ENCODE peak calls at places on chromosomes 5 and 9, in six cellular contexts. One of them, this sample, is unnamed.

GRCh38 chr9:15873573-15874177 is 320.8 kb downstream of the CCDC171 start:
- DNase-seq in cardiac muscle cell: peak
- DNase-seq in left ventricle myocardium inferior: no peak
- DNase-seq in heart left ventricle: no peak
- DNase-seq in AG08395: peak
- DNase-seq in iPS-NIHi11: peak
- DNase-seq in this sample: no peak

GRCh38 chr9:116020801-116021200 is 132.8 kb upstream of the PAPPA start:
- DNase-seq in cardiac muscle cell: no peak
- DNase-seq in left ventricle myocardium inferior: no peak
- DNase-seq in heart left ventricle: no peak
- DNase-seq in AG08395: peak
- DNase-seq in iPS-NIHi11: no peak
- DNase-seq in this sample: no peak

GRCh38 chr5:143231426-143231825 is 172.1 kb downstream of the NR3C1 start:
- DNase-seq in cardiac muscle cell: no peak
- DNase-seq in left ventricle myocardium inferior: no peak
- DNase-seq in heart left ventricle: no peak
- DNase-seq in AG08395: peak
- DNase-seq in iPS-NIHi11: no peak
- DNase-seq in this sample: no peak

GRCh38 chr5:65066385-65066784 is 297.7 kb downstream of the CWC27 start:
- DNase-seq in cardiac muscle cell: no peak
- DNase-seq in left ventricle myocardium inferior: no peak
- DNase-seq in heart left ventricle: no peak
- DNase-seq in AG08395: no peak
- DNase-seq in iPS-NIHi11: no peak
- DNase-seq in this sample: no peak

GRCh38 chr5:81971086-81971693 is 633 bp upstream of the ATG10 start:
- DNase-seq in cardiac muscle cell: peak
- DNase-seq in left ventricle myocardium inferior: no peak
- DNase-seq in heart left ventricle: no peak
- DNase-seq in AG08395: peak
- DNase-seq in iPS-NIHi11: no peak
- DNase-seq in this sample: no peak

GRCh38 chr5:14445581-14446290 is 135.9 kb upstream of the OTULINL start:
- DNase-seq in cardiac muscle cell: peak
- DNase-seq in left ventricle myocardium inferior: no peak
- DNase-seq in heart left ventricle: peak
- DNase-seq in AG08395: peak
- DNase-seq in iPS-NIHi11: peak
- DNase-seq in this sample: no peak

GRCh38 chr9:119003882-119004617 is 365.2 kb downstream of the BRINP1 start:
- DNase-seq in cardiac muscle cell: no peak
- DNase-seq in left ventricle myocardium inferior: no peak
- DNase-seq in heart left ventricle: no peak
- DNase-seq in AG08395: peak
- DNase-seq in iPS-NIHi11: no peak
- DNase-seq in this sample: no peak

GRCh38 chr5:64947031-64947430 is 178.3 kb downstream of the CWC27 start:
- DNase-seq in cardiac muscle cell: peak
- DNase-seq in left ventricle myocardium inferior: no peak
- DNase-seq in heart left ventricle: no peak
- DNase-seq in AG08395: no peak
- DNase-seq in iPS-NIHi11: peak
- DNase-seq in this sample: no peak

GRCh38 chr9:76713371-76713770 is 50.9 kb upstream of the PCA3 start:
- DNase-seq in cardiac muscle cell: no peak
- DNase-seq in left ventricle myocardium inferior: no peak
- DNase-seq in heart left ventricle: no peak
- DNase-seq in AG08395: no peak
- DNase-seq in iPS-NIHi11: no peak
- DNase-seq in this sample: no peak

GRCh38 chr5:72070519-72070918 is 36.8 kb upstream of the MAP1B start:
- DNase-seq in cardiac muscle cell: no peak
- DNase-seq in left ventricle myocardium inferior: no peak
- DNase-seq in heart left ventricle: no peak
- DNase-seq in AG08395: no peak
- DNase-seq in iPS-NIHi11: peak
- DNase-seq in this sample: no peak

GRCh38 chr5:9034671-9035070 is 511.2 kb downstream of the SEMA5A start:
- DNase-seq in cardiac muscle cell: no peak
- DNase-seq in left ventricle myocardium inferior: no peak
- DNase-seq in heart left ventricle: no peak
- DNase-seq in AG08395: peak
- DNase-seq in iPS-NIHi11: no peak
- DNase-seq in this sample: no peak

GRCh38 chr9:96006961-96007360 is 131.5 kb downstream of the ERCC6L2 start:
- DNase-seq in cardiac muscle cell: no peak
- DNase-seq in left ventricle myocardium inferior: no peak
- DNase-seq in heart left ventricle: no peak
- DNase-seq in AG08395: peak
- DNase-seq in iPS-NIHi11: no peak
- DNase-seq in this sample: no peak

GRCh38 chr9:122464633-122465567 is 12.8 kb downstream of the OR1J1 start:
- DNase-seq in cardiac muscle cell: peak
- DNase-seq in left ventricle myocardium inferior: peak
- DNase-seq in heart left ventricle: peak
- DNase-seq in AG08395: peak
- DNase-seq in iPS-NIHi11: peak
- DNase-seq in this sample: peak

GRCh38 chr9:16266648-16267276 is 603.7 kb downstream of the BNC2 start:
- DNase-seq in cardiac muscle cell: no peak
- DNase-seq in left ventricle myocardium inferior: no peak
- DNase-seq in heart left ventricle: no peak
- DNase-seq in AG08395: no peak
- DNase-seq in iPS-NIHi11: peak
- DNase-seq in this sample: no peak

GRCh38 chr5:74237746-74238145 is 402.8 kb downstream of the ENC1 start:
- DNase-seq in cardiac muscle cell: no peak
- DNase-seq in left ventricle myocardium inferior: no peak
- DNase-seq in heart left ventricle: no peak
- DNase-seq in AG08395: no peak
- DNase-seq in iPS-NIHi11: no peak
- DNase-seq in this sample: no peak

GRCh38 chr5:136308396-136308795 is 56.9 kb downstream of the TRPC7 start:
- DNase-seq in cardiac muscle cell: peak
- DNase-seq in left ventricle myocardium inferior: no peak
- DNase-seq in heart left ventricle: no peak
- DNase-seq in AG08395: no peak
- DNase-seq in iPS-NIHi11: peak
- DNase-seq in this sample: no peak

GRCh38 chr9:21788752-21789151 is 13.7 kb upstream of the MTAP start:
- DNase-seq in cardiac muscle cell: peak
- DNase-seq in left ventricle myocardium inferior: no peak
- DNase-seq in heart left ventricle: no peak
- DNase-seq in AG08395: no peak
- DNase-seq in iPS-NIHi11: no peak
- DNase-seq in this sample: no peak

GRCh38 chr5:43152946-43153345 is 32.2 kb downstream of the ZNF131 start:
- DNase-seq in cardiac muscle cell: no peak
- DNase-seq in left ventricle myocardium inferior: no peak
- DNase-seq in heart left ventricle: no peak
- DNase-seq in AG08395: peak
- DNase-seq in iPS-NIHi11: no peak
- DNase-seq in this sample: no peak

GRCh38 chr5:60727032-60727431 is 27.1 kb upstream of the DEPDC1B start:
- DNase-seq in cardiac muscle cell: no peak
- DNase-seq in left ventricle myocardium inferior: no peak
- DNase-seq in heart left ventricle: no peak
- DNase-seq in AG08395: no peak
- DNase-seq in iPS-NIHi11: no peak
- DNase-seq in this sample: no peak

GRCh38 chr5:76084496-76085285 is 1.5 kb downstream of the SV2C start:
- DNase-seq in cardiac muscle cell: peak
- DNase-seq in left ventricle myocardium inferior: no peak
- DNase-seq in heart left ventricle: no peak
- DNase-seq in AG08395: no peak
- DNase-seq in iPS-NIHi11: peak
- DNase-seq in this sample: no peak

GRCh38 chr5:139670369-139671095 is 22.4 kb downstream of the CXXC5 start:
- DNase-seq in cardiac muscle cell: no peak
- DNase-seq in left ventricle myocardium inferior: no peak
- DNase-seq in heart left ventricle: peak
- DNase-seq in AG08395: no peak
- DNase-seq in iPS-NIHi11: no peak
- DNase-seq in this sample: peak

GRCh38 chr5:107294151-107294550 is 376.6 kb downstream of the EFNA5 start:
- DNase-seq in cardiac muscle cell: no peak
- DNase-seq in left ventricle myocardium inferior: no peak
- DNase-seq in heart left ventricle: no peak
- DNase-seq in AG08395: no peak
- DNase-seq in iPS-NIHi11: no peak
- DNase-seq in this sample: no peak

GRCh38 chr5:128825826-128826225 is 139.5 kb upstream of the SLC27A6 start:
- DNase-seq in cardiac muscle cell: no peak
- DNase-seq in left ventricle myocardium inferior: no peak
- DNase-seq in heart left ventricle: no peak
- DNase-seq in AG08395: no peak
- DNase-seq in iPS-NIHi11: no peak
- DNase-seq in this sample: no peak

GRCh38 chr5:135697959-135698345 is 119.2 kb upstream of the CXCL14 start:
- DNase-seq in cardiac muscle cell: no peak
- DNase-seq in left ventricle myocardium inferior: no peak
- DNase-seq in heart left ventricle: no peak
- DNase-seq in AG08395: no peak
- DNase-seq in iPS-NIHi11: no peak
- DNase-seq in this sample: no peak

GRCh38 chr9:113963017-113963620 is 87.0 kb downstream of the ZNF618 start:
- DNase-seq in cardiac muscle cell: peak
- DNase-seq in left ventricle myocardium inferior: no peak
- DNase-seq in heart left ventricle: no peak
- DNase-seq in AG08395: peak
- DNase-seq in iPS-NIHi11: peak
- DNase-seq in this sample: peak

GRCh38 chr9:126150411-126151030 is 176.1 kb upstream of the MVB12B start:
- DNase-seq in cardiac muscle cell: no peak
- DNase-seq in left ventricle myocardium inferior: no peak
- DNase-seq in heart left ventricle: no peak
- DNase-seq in AG08395: no peak
- DNase-seq in iPS-NIHi11: no peak
- DNase-seq in this sample: peak

GRCh38 chr5:75053286-75054109 is 1.1 kb upstream of the GCNT4 start:
- DNase-seq in cardiac muscle cell: peak
- DNase-seq in left ventricle myocardium inferior: peak
- DNase-seq in heart left ventricle: peak
- DNase-seq in AG08395: peak
- DNase-seq in iPS-NIHi11: peak
- DNase-seq in this sample: peak

GRCh38 chr5:78562719-78563330 is 85.7 kb downstream of the LHFPL2 start:
- DNase-seq in cardiac muscle cell: no peak
- DNase-seq in left ventricle myocardium inferior: no peak
- DNase-seq in heart left ventricle: no peak
- DNase-seq in AG08395: no peak
- DNase-seq in iPS-NIHi11: no peak
- DNase-seq in this sample: no peak

GRCh38 chr9:124505006-124505900 is 1.9 kb downstream of the NR5A1 start:
- DNase-seq in cardiac muscle cell: no peak
- DNase-seq in left ventricle myocardium inferior: no peak
- DNase-seq in heart left ventricle: no peak
- DNase-seq in AG08395: no peak
- DNase-seq in iPS-NIHi11: peak
- DNase-seq in this sample: no peak

GRCh38 chr5:113267361-113267900 is 167.4 kb downstream of the TSSK1B start:
- DNase-seq in cardiac muscle cell: no peak
- DNase-seq in left ventricle myocardium inferior: no peak
- DNase-seq in heart left ventricle: no peak
- DNase-seq in AG08395: no peak
- DNase-seq in iPS-NIHi11: no peak
- DNase-seq in this sample: no peak

GRCh38 chr5:157076558-157076957 is 17.6 kb upstream of the HAVCR1 start:
- DNase-seq in cardiac muscle cell: no peak
- DNase-seq in left ventricle myocardium inferior: no peak
- DNase-seq in heart left ventricle: no peak
- DNase-seq in AG08395: peak
- DNase-seq in iPS-NIHi11: no peak
- DNase-seq in this sample: no peak

GRCh38 chr9:90037136-90037797 is 432.5 kb downstream of the GADD45G start:
- DNase-seq in cardiac muscle cell: no peak
- DNase-seq in left ventricle myocardium inferior: no peak
- DNase-seq in heart left ventricle: no peak
- DNase-seq in AG08395: no peak
- DNase-seq in iPS-NIHi11: no peak
- DNase-seq in this sample: no peak

GRCh38 chr5:80153586-80154126 is 102.2 kb downstream of the SERINC5 start:
- DNase-seq in cardiac muscle cell: no peak
- DNase-seq in left ventricle myocardium inferior: no peak
- DNase-seq in heart left ventricle: no peak
- DNase-seq in AG08395: no peak
- DNase-seq in iPS-NIHi11: no peak
- DNase-seq in this sample: no peak

GRCh38 chr9:92206490-92206889 is 87.0 kb downstream of the IARS1 start:
- DNase-seq in cardiac muscle cell: no peak
- DNase-seq in left ventricle myocardium inferior: no peak
- DNase-seq in heart left ventricle: no peak
- DNase-seq in AG08395: no peak
- DNase-seq in iPS-NIHi11: no peak
- DNase-seq in this sample: no peak

GRCh38 chr9:95910023-95910706 is 34.7 kb downstream of the ERCC6L2 start:
- DNase-seq in cardiac muscle cell: no peak
- DNase-seq in left ventricle myocardium inferior: no peak
- DNase-seq in heart left ventricle: no peak
- DNase-seq in AG08395: no peak
- DNase-seq in iPS-NIHi11: no peak
- DNase-seq in this sample: no peak

GRCh38 chr5:139747583-139748504 is 47.8 kb upstream of the PSD2 start:
- DNase-seq in cardiac muscle cell: peak
- DNase-seq in left ventricle myocardium inferior: peak
- DNase-seq in heart left ventricle: peak
- DNase-seq in AG08395: no peak
- DNase-seq in iPS-NIHi11: no peak
- DNase-seq in this sample: peak

GRCh38 chr5:81422671-81423070 is 28.7 kb upstream of the ACOT12 start:
- DNase-seq in cardiac muscle cell: no peak
- DNase-seq in left ventricle myocardium inferior: no peak
- DNase-seq in heart left ventricle: no peak
- DNase-seq in AG08395: peak
- DNase-seq in iPS-NIHi11: no peak
- DNase-seq in this sample: no peak

GRCh38 chr5:159316519-159317383 is 13.5 kb downstream of the IL12B start:
- DNase-seq in cardiac muscle cell: peak
- DNase-seq in left ventricle myocardium inferior: no peak
- DNase-seq in heart left ventricle: no peak
- DNase-seq in AG08395: peak
- DNase-seq in iPS-NIHi11: peak
- DNase-seq in this sample: no peak